ENCODE peak calls at places on chromosomes 16 and 17, in five cellular contexts. Z is GM23338, H is AG09309, T is ascending aorta, D is spleen. I is an unnamed sample.

GRCh38 chr17:69223809-69224208 is 4.8 kb downstream of the ABCA10 start:
- DNase-seq in Z (no peak), H (no peak), T (no peak), D (no peak), I (no peak)

GRCh38 chr17:45225964-45226530 is 4.4 kb downstream of the FMNL1 start:
- DNase-seq in Z (no peak), H (no peak), T (peak), D (peak), I (no peak)

GRCh38 chr17:32878211-32878610 is 1.3 kb upstream of the MYO1D start:
- DNase-seq in Z (no peak), H (peak), T (peak), D (no peak), I (no peak)

GRCh38 chr16:66473654-66474519 is 46.8 kb downstream of the BEAN1 start:
- DNase-seq in Z (no peak), H (no peak), T (no peak), D (no peak), I (no peak)

GRCh38 chr17:55344514-55344997 is 77.1 kb downstream of the MMD start:
- DNase-seq in Z (no peak), H (no peak), T (no peak), D (no peak), I (no peak)

GRCh38 chr16:82755570-82756282 is 129.0 kb downstream of the CDH13 start:
- DNase-seq in Z (peak), H (no peak), T (no peak), D (no peak), I (no peak)

GRCh38 chr17:71494456-71494855 is 626.4 kb upstream of the SOX9 start:
- DNase-seq in Z (no peak), H (peak), T (no peak), D (no peak), I (no peak)

GRCh38 chr17:35486920-35487727 is 38.6 kb upstream of the SLFN13 start:
- DNase-seq in Z (peak), H (no peak), T (no peak), D (peak), I (no peak)

GRCh38 chr16:87295259-87295658 is 21.9 kb downstream of the C16orf95 start:
- DNase-seq in Z (peak), H (no peak), T (no peak), D (no peak), I (no peak)

GRCh38 chr16:66695474-66695934 is 1.0 kb downstream of the CMTM4 start:
- DNase-seq in Z (no peak), H (no peak), T (no peak), D (no peak), I (no peak)

GRCh38 chr17:56699186-56699895 is 105.8 kb downstream of the NOG start:
- DNase-seq in Z (peak), H (peak), T (no peak), D (no peak), I (peak)

GRCh38 chr17:45129426-45129939 is 2.8 kb downstream of the PLCD3 start:
- DNase-seq in Z (no peak), H (no peak), T (no peak), D (no peak), I (no peak)

GRCh38 chr17:31695456-31696090 is 163.5 kb downstream of the COPRS start:
- DNase-seq in Z (no peak), H (peak), T (no peak), D (no peak), I (no peak)

GRCh38 chr16:57427824-57428223 is 19.4 kb downstream of the CIAPIN1 start:
- DNase-seq in Z (no peak), H (no peak), T (no peak), D (no peak), I (no peak)

GRCh38 chr17:58189436-58190146 is 2.9 kb upstream of the EPX start:
- DNase-seq in Z (no peak), H (peak), T (no peak), D (no peak), I (peak)

GRCh38 chr16:82715833-82716232 is 89.1 kb downstream of the CDH13 start:
- DNase-seq in Z (no peak), H (peak), T (no peak), D (no peak), I (no peak)

GRCh38 chr16:17269434-17269833 is 201.3 kb downstream of the XYLT1 start:
- DNase-seq in Z (no peak), H (no peak), T (no peak), D (no peak), I (no peak)

GRCh38 chr17:79630120-79630519 is 19.3 kb upstream of the RBFOX3 start:
- DNase-seq in Z (no peak), H (no peak), T (no peak), D (no peak), I (no peak)

GRCh38 chr17:48587276-48588073 is 2.6 kb downstream of the HOXB3 start:
- DNase-seq in Z (no peak), H (no peak), T (no peak), D (no peak), I (no peak)

GRCh38 chr16:75804368-75804767 is 78.1 kb upstream of the CPHXL start:
- DNase-seq in Z (no peak), H (no peak), T (no peak), D (no peak), I (no peak)

GRCh38 chr17:42809250-42809649 is 10.6 kb downstream of the CNTD1 start:
- DNase-seq in Z (no peak), H (peak), T (no peak), D (no peak), I (no peak)

GRCh38 chr17:41772218-41772585 is 14.3 kb downstream of the JUP start:
- DNase-seq in Z (peak), H (no peak), T (no peak), D (no peak), I (no peak)

GRCh38 chr17:234163-235047 is 53.0 kb upstream of the DOC2B start:
- DNase-seq in Z (no peak), H (peak), T (no peak), D (peak), I (no peak)

GRCh38 chr16:318628-319027 is 33.9 kb downstream of the AXIN1 start:
- DNase-seq in Z (peak), H (no peak), T (no peak), D (no peak), I (no peak)

GRCh38 chr16:12794486-12795399 is 8.9 kb downstream of the CPPED1 start:
- DNase-seq in Z (peak), H (no peak), T (no peak), D (peak), I (no peak)

GRCh38 chr17:48228720-48229119 is 121.2 kb downstream of the SNX11 start:
- DNase-seq in Z (peak), H (no peak), T (no peak), D (no peak), I (no peak)

GRCh38 chr17:78737332-78737731 is 44.7 kb downstream of the CYTH1 start:
- DNase-seq in Z (no peak), H (peak), T (no peak), D (no peak), I (no peak)

GRCh38 chr16:51762081-51762995 is 611.3 kb upstream of the SALL1 start:
- DNase-seq in Z (peak), H (peak), T (no peak), D (peak), I (no peak)

GRCh38 chr16:17529982-17530760 is 59.4 kb upstream of the XYLT1 start:
- DNase-seq in Z (no peak), H (no peak), T (no peak), D (peak), I (no peak)

GRCh38 chr16:77657016-77657415 is 65.3 kb upstream of the NUDT7 start:
- DNase-seq in Z (peak), H (peak), T (no peak), D (no peak), I (no peak)

GRCh38 chr16:49780436-49780835 is 75.5 kb downstream of the ZNF423 start:
- DNase-seq in Z (no peak), H (no peak), T (no peak), D (no peak), I (no peak)

GRCh38 chr16:31072540-31073072 is 1.4 kb downstream of the ZNF668 start:
- DNase-seq in Z (peak), H (no peak), T (no peak), D (no peak), I (no peak)

DNA sequence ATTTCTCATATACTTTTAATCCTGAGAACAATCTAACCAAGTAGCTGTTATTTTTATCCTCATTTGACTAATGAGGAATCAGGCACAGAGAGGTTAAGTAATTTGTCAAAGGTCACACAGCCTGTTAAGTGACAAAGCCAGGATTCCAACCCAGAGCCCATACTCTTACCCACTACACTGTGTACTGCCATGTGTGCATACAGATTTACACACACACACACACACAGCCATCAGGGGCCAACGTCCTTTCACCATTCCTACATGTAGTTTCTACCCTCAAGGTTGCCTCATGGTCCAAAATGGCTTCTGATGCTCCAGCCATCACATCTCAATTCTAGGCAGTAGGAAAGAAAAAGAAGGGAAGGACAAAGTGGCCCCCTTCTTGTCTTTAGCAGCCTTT is 22.1 kb downstream of the TMEM186 start:
- DNase-seq in Z (no peak), H (no peak), T (no peak), D (no peak), I (no peak)
- H3K4me3 ChIP-seq in Z (no peak), H (no peak), T (no peak), D (no peak), I (no peak)

GRCh38 chr16:89023151-89023551 is 46.1 kb upstream of the CBFA2T3 start:
- DNase-seq in Z (no peak), H (no peak), T (no peak), D (peak), I (no peak)
- H3K4me3 ChIP-seq in Z (no peak), H (no peak), T (no peak), D (no peak), I (no peak)

DNA sequence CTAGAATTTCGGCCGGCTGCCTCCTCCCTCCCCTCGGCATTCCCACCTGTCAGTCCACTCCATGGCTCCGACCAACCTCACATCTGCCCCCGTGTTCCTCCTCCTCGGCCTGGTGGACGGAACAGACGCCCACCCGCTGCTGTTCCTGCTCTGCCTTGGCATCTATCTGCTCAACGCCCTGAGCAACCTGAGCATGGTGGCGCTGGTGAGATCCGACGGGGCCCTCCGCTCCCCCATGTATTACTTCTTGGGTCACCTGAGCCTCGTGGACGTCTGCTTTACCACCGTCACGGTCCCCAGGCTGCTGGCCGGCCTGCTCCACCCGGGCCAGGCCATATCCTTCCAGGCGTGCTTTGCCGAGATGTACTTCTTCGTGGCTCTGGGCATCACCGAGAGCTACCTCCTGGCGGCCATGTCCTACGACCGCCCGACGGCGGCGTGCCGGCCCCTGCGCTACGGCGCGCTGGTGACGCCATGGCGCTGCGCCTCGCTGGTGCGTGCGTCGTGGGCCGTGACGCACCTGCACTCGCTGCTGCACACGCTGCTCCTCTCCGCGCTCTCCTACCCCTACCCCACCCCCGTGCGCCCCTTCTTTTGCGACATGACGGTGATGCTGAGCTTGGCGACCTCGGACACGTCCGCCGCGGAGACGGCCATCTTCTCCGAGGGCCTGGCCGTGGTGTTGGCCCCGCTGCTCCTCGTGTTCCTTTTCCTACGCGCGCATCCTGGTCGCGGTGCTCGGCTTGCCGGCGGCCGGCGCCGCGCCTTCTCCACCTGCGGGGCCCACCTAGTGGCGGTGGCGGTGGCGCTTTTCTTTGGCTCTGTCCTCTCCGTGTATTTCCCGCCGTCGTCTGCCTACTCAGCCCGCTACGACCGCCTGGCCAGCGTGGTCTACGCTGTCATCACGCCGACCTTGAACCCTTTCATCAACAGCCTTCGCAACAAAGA is at the start of gene OR3A2:
- DNase-seq in Z (peak), H (no peak), T (no peak), D (no peak), I (no peak)
- H3K4me3 ChIP-seq in Z (peak), H (no peak), T (no peak), D (no peak), I (no peak)

GRCh38 chr17:74199306-74200092 is 4.0 kb upstream of the RPL38 start:
- DNase-seq in Z (peak), H (no peak), T (no peak), D (peak), I (no peak)
- H3K4me3 ChIP-seq in Z (peak), H (no peak), T (peak), D (no peak), I (no peak)

I was measured in keratinocyte.